ENCODE peak calls at places on chromosomes 13 and 19, in nine cellular contexts. S, L, K, B, Y, F, P, J and U are unnamed samples.

GRCh38 chr19:2282062-2282861 is at the start of gene PEAK3:
- DNase-seq in B (peak; percentile 91), Y (peak; percentile 96), J (no peak), P (peak; percentile 31), L (peak; percentile 51), K (peak; percentile 91), S (no peak), F (peak; percentile 24), U (no peak)

GRCh38 chr13:109400192-109400591 is 386.2 kb downstream of the IRS2 start:
- DNase-seq in P (no peak), F (no peak), S (no peak), K (peak; percentile 96), Y (no peak), J (no peak), B (no peak), L (no peak), U (no peak)

GRCh38 chr13:109871018-109871370 is 84.6 kb upstream of the IRS2 start:
- DNase-seq in P (no peak), B (no peak), L (no peak), K (no peak), S (no peak), F (peak; percentile 55), Y (no peak), J (no peak), U (no peak)

GRCh38 chr19:58218899-58219298 is 9.8 kb upstream of the ZNF544 start:
- DNase-seq in P (no peak), J (peak; percentile 55), B (no peak), L (no peak), Y (no peak), S (no peak), F (no peak), K (peak; percentile 50), U (no peak)

GRCh38 chr13:40215747-40216146 is 450.7 kb downstream of the FOXO1 start:
- DNase-seq in S (no peak), F (no peak), L (no peak), J (no peak), Y (no peak), K (no peak), P (no peak), B (no peak), U (no peak)

GRCh38 chr19:46791944-46792343 is 3.5 kb upstream of the SLC1A5 start:
- DNase-seq in K (peak; percentile 94), P (no peak), J (no peak), Y (no peak), S (no peak), L (no peak), B (no peak), F (no peak), U (no peak)

GRCh38 chr13:38783992-38784875 is 97.4 kb downstream of the FREM2 start:
- DNase-seq in L (no peak), J (no peak), F (no peak), B (no peak), P (no peak), K (no peak), Y (no peak), S (no peak), U (no peak)

GRCh38 chr19:51695702-51696315 is 2.7 kb downstream of the SPACA6 start:
- DNase-seq in K (no peak), L (no peak), Y (peak; percentile 50), J (no peak), P (no peak), F (no peak), B (no peak), S (no peak), U (no peak)

GRCh38 chr13:19794552-19795143 is 11.9 kb upstream of the PSPC1 start:
- DNase-seq in J (no peak), Y (no peak), S (no peak), F (no peak), L (no peak), P (peak; percentile 12), B (no peak), K (peak; percentile 81), U (no peak)

GRCh38 chr19:47176627-47177090 is 46.0 kb downstream of the SAE1 start:
- DNase-seq in F (peak; percentile 98), S (no peak), J (no peak), B (peak; percentile 36), P (no peak), Y (no peak), K (peak; percentile 66), L (peak; percentile 33), U (no peak)

GRCh38 chr19:57241181-57241580 is 749 bp downstream of the ZNF805 start:
- DNase-seq in K (peak; percentile 10), F (peak; percentile 37), P (no peak), Y (no peak), J (peak; percentile 9), B (no peak), L (no peak), S (no peak), U (no peak)

GRCh38 chr19:4368128-4368820 is 24.9 kb downstream of the MPND start:
- DNase-seq in Y (peak; percentile 88), P (no peak), J (no peak), K (no peak), L (peak; percentile 49), S (no peak), B (peak; percentile 29), F (peak; percentile 36), U (no peak)

GRCh38 chr13:99371956-99372355 is 64.8 kb upstream of the GPR183 start:
- DNase-seq in F (no peak), B (peak; percentile 57), J (no peak), K (peak; percentile 40), L (no peak), S (no peak), Y (peak; percentile 84), P (no peak), U (no peak)

GRCh38 chr13:51541037-51541436 is 43.2 kb upstream of the WDFY2 start:
- DNase-seq in Y (no peak), J (no peak), L (no peak), B (no peak), S (no peak), P (no peak), F (no peak), K (no peak), U (no peak)

GRCh38 chr13:29361716-29362115 is 233.8 kb downstream of the SLC7A1 start:
- DNase-seq in J (no peak), B (no peak), K (no peak), S (no peak), L (no peak), Y (no peak), F (no peak), P (no peak), U (no peak)

GRCh38 chr19:10004617-10005016 is 5.7 kb downstream of the COL5A3 start:
- DNase-seq in P (no peak), Y (no peak), K (no peak), J (no peak), S (no peak), F (no peak), B (no peak), L (no peak), U (no peak)

GRCh38 chr19:16394111-16394510 is 69.5 kb downstream of the KLF2 start:
- DNase-seq in F (no peak), B (no peak), Y (no peak), S (no peak), P (no peak), J (no peak), K (no peak), L (no peak), U (no peak)

GRCh38 chr13:30477346-30478235 is 11.9 kb upstream of the HMGB1 start:
- DNase-seq in B (no peak), F (no peak), K (peak; percentile 65), Y (no peak), J (no peak), S (no peak), L (no peak), P (peak; percentile 27), U (no peak)

GRCh38 chr19:42461700-42462324 is 19.1 kb upstream of the CXCL17 start:
- DNase-seq in S (no peak), P (no peak), K (no peak), B (no peak), J (no peak), F (no peak), Y (no peak), L (no peak), U (no peak)

GRCh38 chr13:98475521-98475920 is 101.4 kb downstream of the STK24 start:
- DNase-seq in S (no peak), P (no peak), B (no peak), L (no peak), F (no peak), J (no peak), Y (peak; percentile 65), K (peak; percentile 81), U (no peak)

GRCh38 chr13:113632706-113633484 is 25.1 kb downstream of the ATP4B start:
- DNase-seq in Y (no peak), B (no peak), L (no peak), S (peak; percentile 27), J (no peak), P (no peak), K (no peak), F (no peak), U (no peak)

GRCh38 chr19:42042455-42043170 is 27.4 kb downstream of the GRIK5 start:
- DNase-seq in P (no peak), J (no peak), F (no peak), L (no peak), B (no peak), K (no peak), Y (no peak), S (no peak), U (no peak)

GRCh38 chr19:48568345-48568886 is 16.4 kb downstream of the SULT2B1 start:
- DNase-seq in B (peak; percentile 24), L (peak; percentile 81), P (peak; percentile 96), F (peak; percentile 88), K (peak; percentile 93), S (peak; percentile 85), Y (peak; percentile 96), J (peak; percentile 98), U (peak; percentile 72)
- TF ChIP-seq POLR2A in B (no peak), L (no peak), P (peak; percentile 51), F (no peak), K (no peak), S (no peak), Y (no peak), J (peak; percentile 47), U (no peak)

GRCh38 chr19:35266904-35267817 is 1.6 kb upstream of the USF2 start:
- DNase-seq in B (peak; percentile 49), F (peak; percentile 10), J (peak; percentile 56), P (peak; percentile 33), S (no peak), L (peak; percentile 64), Y (peak; percentile 91), K (peak; percentile 47), U (no peak)
- TF ChIP-seq POLR2A in B (no peak), F (no peak), J (no peak), P (no peak), S (no peak), L (no peak), Y (no peak), K (no peak), U (no peak)

DNA sequence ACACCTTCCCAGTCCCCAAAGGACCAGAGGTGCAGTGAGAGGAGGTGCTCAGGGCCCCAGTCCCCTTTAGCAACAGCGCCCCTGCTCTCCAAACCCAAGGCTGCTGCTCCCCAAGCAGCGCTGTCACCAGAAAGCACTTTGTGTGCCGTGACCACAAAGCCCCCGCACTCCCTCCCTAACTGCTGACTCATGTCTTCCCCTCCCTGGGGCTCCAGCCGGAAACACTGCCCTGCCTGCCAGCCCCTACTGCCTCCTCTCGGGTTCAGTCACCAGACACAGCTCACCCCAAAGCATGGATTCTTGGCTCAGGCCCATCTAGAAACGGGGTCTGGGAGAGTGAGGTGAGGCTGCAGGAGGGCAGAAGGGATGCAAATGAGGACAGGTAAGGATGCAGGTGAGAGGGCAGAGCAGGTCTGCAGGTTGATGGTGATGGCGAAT is 4.9 kb upstream of the TNFSF14 start:
- DNase-seq in Y (peak; percentile 91), B (peak; percentile 79), K (peak; percentile 95), F (peak; percentile 21), P (no peak), J (peak; percentile 35), S (no peak), L (peak; percentile 28), U (peak; percentile 87)
- TF ChIP-seq POLR2A in Y (no peak), B (no peak), K (no peak), F (no peak), P (no peak), J (no peak), S (no peak), L (no peak), U (no peak)

GRCh38 chr19:6373813-6374108 is 1.2 kb downstream of the ALKBH7 start:
- DNase-seq in B (no peak), Y (no peak), L (no peak), P (no peak), J (no peak), S (no peak), K (no peak), F (no peak), U (no peak)
- TF ChIP-seq POLR2A in B (no peak), Y (no peak), L (no peak), P (no peak), J (no peak), S (no peak), K (no peak), F (no peak), U (no peak)